ENCODE peak calls at places on chromosomes 12 and 14, in seven cellular contexts. One of them, this sample, is unnamed.

GRCh38 chr12:64203036-64203435 is 19.1 kb downstream of the KICS2 start:
- DNase-seq in NCI-H2081: no peak
- DNase-seq in stimulated activated CD4-positive, alpha-beta T cell treated with anti-CD3 and anti-CD28 coated beads, Interleukin-1b, Interleukin-23, amount 100 ng/mL, for 4 hours: no peak
- DNase-seq in stimulated activated naive CD8-positive, alpha-beta T cell treated with anti-CD3 and anti-CD28 coated beads, Interleukin-15, Interleukin-2, amounts not matched to agents 100 U/mL and 50 U/mL, for 24 hours: no peak
- DNase-seq in endodermal cell: no peak
- DNase-seq in activated CD4-positive, alpha-beta T cell treated with anti-CD3 and anti-CD28 coated beads, Interleukin-2, amount 50 U/mL, for 48 hours: no peak
- DNase-seq in colonic mucosa: no peak
- DNase-seq in this sample: no peak

GRCh38 chr12:6612247-6612646 is 5.1 kb upstream of the CHD4 start:
- DNase-seq in NCI-H2081: no peak
- DNase-seq in stimulated activated CD4-positive, alpha-beta T cell treated with anti-CD3 and anti-CD28 coated beads, Interleukin-1b, Interleukin-23, amount 100 ng/mL, for 4 hours: no peak
- DNase-seq in stimulated activated naive CD8-positive, alpha-beta T cell treated with anti-CD3 and anti-CD28 coated beads, Interleukin-15, Interleukin-2, amounts not matched to agents 100 U/mL and 50 U/mL, for 24 hours: no peak
- DNase-seq in endodermal cell: no peak
- DNase-seq in activated CD4-positive, alpha-beta T cell treated with anti-CD3 and anti-CD28 coated beads, Interleukin-2, amount 50 U/mL, for 48 hours: no peak
- DNase-seq in colonic mucosa: peak
- DNase-seq in this sample: no peak

GRCh38 chr14:102928412-102929348 is 6.2 kb downstream of the AMN start:
- DNase-seq in NCI-H2081: no peak
- DNase-seq in stimulated activated CD4-positive, alpha-beta T cell treated with anti-CD3 and anti-CD28 coated beads, Interleukin-1b, Interleukin-23, amount 100 ng/mL, for 4 hours: peak
- DNase-seq in stimulated activated naive CD8-positive, alpha-beta T cell treated with anti-CD3 and anti-CD28 coated beads, Interleukin-15, Interleukin-2, amounts not matched to agents 100 U/mL and 50 U/mL, for 24 hours: peak
- DNase-seq in endodermal cell: peak
- DNase-seq in activated CD4-positive, alpha-beta T cell treated with anti-CD3 and anti-CD28 coated beads, Interleukin-2, amount 50 U/mL, for 48 hours: peak
- DNase-seq in colonic mucosa: peak
- DNase-seq in this sample: peak

GRCh38 chr12:101642115-101643067 is 47.6 kb downstream of the MYBPC1 start:
- DNase-seq in NCI-H2081: no peak
- DNase-seq in stimulated activated CD4-positive, alpha-beta T cell treated with anti-CD3 and anti-CD28 coated beads, Interleukin-1b, Interleukin-23, amount 100 ng/mL, for 4 hours: no peak
- DNase-seq in stimulated activated naive CD8-positive, alpha-beta T cell treated with anti-CD3 and anti-CD28 coated beads, Interleukin-15, Interleukin-2, amounts not matched to agents 100 U/mL and 50 U/mL, for 24 hours: peak
- DNase-seq in endodermal cell: peak
- DNase-seq in activated CD4-positive, alpha-beta T cell treated with anti-CD3 and anti-CD28 coated beads, Interleukin-2, amount 50 U/mL, for 48 hours: no peak
- DNase-seq in colonic mucosa: peak
- DNase-seq in this sample: peak

GRCh38 chr14:102799684-102800562 is 22.7 kb downstream of the TRAF3 start:
- DNase-seq in NCI-H2081: no peak
- DNase-seq in stimulated activated CD4-positive, alpha-beta T cell treated with anti-CD3 and anti-CD28 coated beads, Interleukin-1b, Interleukin-23, amount 100 ng/mL, for 4 hours: no peak
- DNase-seq in stimulated activated naive CD8-positive, alpha-beta T cell treated with anti-CD3 and anti-CD28 coated beads, Interleukin-15, Interleukin-2, amounts not matched to agents 100 U/mL and 50 U/mL, for 24 hours: no peak
- DNase-seq in endodermal cell: no peak
- DNase-seq in activated CD4-positive, alpha-beta T cell treated with anti-CD3 and anti-CD28 coated beads, Interleukin-2, amount 50 U/mL, for 48 hours: no peak
- DNase-seq in colonic mucosa: no peak
- DNase-seq in this sample: no peak

GRCh38 chr14:81066672-81067071 is 111.3 kb downstream of the TSHR start:
- DNase-seq in NCI-H2081: no peak
- DNase-seq in stimulated activated CD4-positive, alpha-beta T cell treated with anti-CD3 and anti-CD28 coated beads, Interleukin-1b, Interleukin-23, amount 100 ng/mL, for 4 hours: no peak
- DNase-seq in stimulated activated naive CD8-positive, alpha-beta T cell treated with anti-CD3 and anti-CD28 coated beads, Interleukin-15, Interleukin-2, amounts not matched to agents 100 U/mL and 50 U/mL, for 24 hours: no peak
- DNase-seq in endodermal cell: no peak
- DNase-seq in activated CD4-positive, alpha-beta T cell treated with anti-CD3 and anti-CD28 coated beads, Interleukin-2, amount 50 U/mL, for 48 hours: no peak
- DNase-seq in colonic mucosa: no peak
- DNase-seq in this sample: no peak

GRCh38 chr12:1855241-1855640 is 34.9 kb downstream of the LRTM2 start:
- DNase-seq in NCI-H2081: no peak
- DNase-seq in stimulated activated CD4-positive, alpha-beta T cell treated with anti-CD3 and anti-CD28 coated beads, Interleukin-1b, Interleukin-23, amount 100 ng/mL, for 4 hours: no peak
- DNase-seq in stimulated activated naive CD8-positive, alpha-beta T cell treated with anti-CD3 and anti-CD28 coated beads, Interleukin-15, Interleukin-2, amounts not matched to agents 100 U/mL and 50 U/mL, for 24 hours: no peak
- DNase-seq in endodermal cell: peak
- DNase-seq in activated CD4-positive, alpha-beta T cell treated with anti-CD3 and anti-CD28 coated beads, Interleukin-2, amount 50 U/mL, for 48 hours: no peak
- DNase-seq in colonic mucosa: no peak
- DNase-seq in this sample: no peak

GRCh38 chr12:49917126-49917787 is 13.6 kb upstream of the FAIM2 start:
- DNase-seq in NCI-H2081: no peak
- DNase-seq in stimulated activated CD4-positive, alpha-beta T cell treated with anti-CD3 and anti-CD28 coated beads, Interleukin-1b, Interleukin-23, amount 100 ng/mL, for 4 hours: no peak
- DNase-seq in stimulated activated naive CD8-positive, alpha-beta T cell treated with anti-CD3 and anti-CD28 coated beads, Interleukin-15, Interleukin-2, amounts not matched to agents 100 U/mL and 50 U/mL, for 24 hours: no peak
- DNase-seq in endodermal cell: peak
- DNase-seq in activated CD4-positive, alpha-beta T cell treated with anti-CD3 and anti-CD28 coated beads, Interleukin-2, amount 50 U/mL, for 48 hours: no peak
- DNase-seq in colonic mucosa: no peak
- DNase-seq in this sample: no peak

GRCh38 chr14:22653012-22653621 is 9.0 kb upstream of the OR6J1 start:
- DNase-seq in NCI-H2081: peak
- DNase-seq in stimulated activated CD4-positive, alpha-beta T cell treated with anti-CD3 and anti-CD28 coated beads, Interleukin-1b, Interleukin-23, amount 100 ng/mL, for 4 hours: peak
- DNase-seq in stimulated activated naive CD8-positive, alpha-beta T cell treated with anti-CD3 and anti-CD28 coated beads, Interleukin-15, Interleukin-2, amounts not matched to agents 100 U/mL and 50 U/mL, for 24 hours: peak
- DNase-seq in endodermal cell: peak
- DNase-seq in activated CD4-positive, alpha-beta T cell treated with anti-CD3 and anti-CD28 coated beads, Interleukin-2, amount 50 U/mL, for 48 hours: peak
- DNase-seq in colonic mucosa: peak
- DNase-seq in this sample: peak

GRCh38 chr14:20662968-20663731 is 21.2 kb upstream of the RNASE4 start:
- DNase-seq in NCI-H2081: peak
- DNase-seq in stimulated activated CD4-positive, alpha-beta T cell treated with anti-CD3 and anti-CD28 coated beads, Interleukin-1b, Interleukin-23, amount 100 ng/mL, for 4 hours: peak
- DNase-seq in stimulated activated naive CD8-positive, alpha-beta T cell treated with anti-CD3 and anti-CD28 coated beads, Interleukin-15, Interleukin-2, amounts not matched to agents 100 U/mL and 50 U/mL, for 24 hours: peak
- DNase-seq in endodermal cell: peak
- DNase-seq in activated CD4-positive, alpha-beta T cell treated with anti-CD3 and anti-CD28 coated beads, Interleukin-2, amount 50 U/mL, for 48 hours: peak
- DNase-seq in colonic mucosa: peak
- DNase-seq in this sample: peak

GRCh38 chr12:66269757-66270383 is 32.4 kb upstream of the HELB start:
- DNase-seq in NCI-H2081: peak
- DNase-seq in stimulated activated CD4-positive, alpha-beta T cell treated with anti-CD3 and anti-CD28 coated beads, Interleukin-1b, Interleukin-23, amount 100 ng/mL, for 4 hours: peak
- DNase-seq in stimulated activated naive CD8-positive, alpha-beta T cell treated with anti-CD3 and anti-CD28 coated beads, Interleukin-15, Interleukin-2, amounts not matched to agents 100 U/mL and 50 U/mL, for 24 hours: no peak
- DNase-seq in endodermal cell: peak
- DNase-seq in activated CD4-positive, alpha-beta T cell treated with anti-CD3 and anti-CD28 coated beads, Interleukin-2, amount 50 U/mL, for 48 hours: no peak
- DNase-seq in colonic mucosa: no peak
- DNase-seq in this sample: no peak